ENCODE peak calls at places on chromosomes 2 and 18, in five cellular contexts. Z is tibial nerve, K is Peyer's patch, B is H1, L is breast epithelium. Y is an unnamed sample. For H3K4me1 and H3K27me3, the result is how much of the 10 kb centered on the place peaks cover.

GRCh38 chr2:102304711-102305591 is 6.4 kb upstream of the IL1RL1 start:
- DNase-seq in Z (no peak), K (no peak), B (no peak), L (no peak), Y (no peak)

GRCh38 chr2:226742346-226742745 is 57.3 kb downstream of the IRS1 start:
- DNase-seq in Z (peak), K (no peak), B (no peak), L (no peak), Y (peak)

GRCh38 chr18:3012306-3012919 is 531 bp downstream of the LPIN2 start:
- DNase-seq in Z (peak), K (peak), B (no peak), L (peak), Y (peak)

GRCh38 chr2:6071536-6071935 is 379.4 kb downstream of the SOX11 start:
- DNase-seq in Z (no peak), K (no peak), B (no peak), L (no peak), Y (no peak)

GRCh38 chr18:12086249-12086648 is 7.4 kb upstream of the ANKRD62 start:
- DNase-seq in Z (no peak), K (no peak), B (no peak), L (no peak), Y (no peak)

GRCh38 chr18:54296017-54296416 is 26.7 kb downstream of the POLI start:
- DNase-seq in Z (no peak), K (no peak), B (no peak), L (no peak), Y (no peak)

GRCh38 chr2:73043978-73044832 is 27.3 kb downstream of the SFXN5 start:
- DNase-seq in Z (no peak), K (no peak), B (no peak), L (no peak), Y (no peak)

GRCh38 chr2:172427990-172428840 is 829 bp downstream of the ITGA6 start:
- DNase-seq in Z (peak), K (peak), B (no peak), L (no peak), Y (peak)

GRCh38 chr2:95284886-95285541 is 10.8 kb downstream of the PROM2 start:
- DNase-seq in Z (no peak), K (no peak), B (no peak), L (no peak), Y (no peak)

GRCh38 chr2:208183937-208184336 is 5.9 kb downstream of the C2orf80 start:
- DNase-seq in Z (no peak), K (no peak), B (no peak), L (no peak), Y (no peak)

GRCh38 chr2:232438951-232439757 is 16.8 kb upstream of the ALPI start:
- DNase-seq in Z (no peak), K (no peak), B (no peak), L (peak), Y (no peak)

GRCh38 chr2:119223521-119224390 is at the start of gene STEAP3:
- DNase-seq in Z (peak), K (peak), B (peak), L (no peak), Y (peak)

GRCh38 chr2:11368059-11368572 is 23.7 kb upstream of the ROCK2 start:
- DNase-seq in Z (no peak), K (no peak), B (no peak), L (no peak), Y (no peak)

GRCh38 chr2:239688840-239689239 is 288.0 kb upstream of the HDAC4 start:
- DNase-seq in Z (no peak), K (peak), B (no peak), L (no peak), Y (no peak)

GRCh38 chr2:144812288-144812687 is 292.4 kb upstream of the ZEB2 start:
- DNase-seq in Z (no peak), K (no peak), B (no peak), L (no peak), Y (no peak)

GRCh38 chr2:44964704-44965343 is 23.3 kb downstream of the SIX3 start:
- DNase-seq in Z (no peak), K (no peak), B (no peak), L (no peak), Y (no peak)

GRCh38 chr2:20526666-20527065 is 79.8 kb downstream of the RHOB start:
- DNase-seq in Z (no peak), K (no peak), B (no peak), L (no peak), Y (peak)

GRCh38 chr2:119255760-119256573 is 32.3 kb downstream of the STEAP3 start:
- DNase-seq in Z (no peak), K (no peak), B (no peak), L (no peak), Y (no peak)

GRCh38 chr2:152466925-152467676 is 132.1 kb downstream of the FMNL2 start:
- DNase-seq in Z (peak), K (peak), B (no peak), L (no peak), Y (peak)

GRCh38 chr18:32318581-32318980 is 128.7 kb downstream of the MEP1B start:
- DNase-seq in Z (no peak), K (no peak), B (no peak), L (no peak), Y (no peak)

GRCh38 chr2:55418512-55419235 is 982 bp downstream of the CCDC88A start:
- DNase-seq in Z (peak), K (peak), B (no peak), L (no peak), Y (no peak)

GRCh38 chr2:55420244-55420713 is 623 bp upstream of the CCDC88A start:
- DNase-seq in Z (no peak), K (no peak), B (no peak), L (no peak), Y (no peak)

GRCh38 chr2:55418072-55418471 is 1.6 kb downstream of the CCDC88A start:
- DNase-seq in Z (no peak), K (no peak), B (no peak), L (no peak), Y (no peak)

GRCh38 chr2:55419514-55420243 is at the start of gene CCDC88A:
- DNase-seq in Z (peak), K (peak), B (peak), L (peak), Y (peak)

GRCh38 chr2:55419236-55419513 is 481 bp downstream of the CCDC88A start:
- DNase-seq in Z (peak), K (no peak), B (no peak), L (no peak), Y (no peak)
- TF ChIP-seq POLR2A in Z (no peak), K (no peak), B (no peak), L (no peak), Y (no peak)

GRCh38 chr2:221524158-221524557 is 47.9 kb downstream of the EPHA4 start:
- DNase-seq in Z (no peak), K (no peak), B (no peak), L (no peak), Y (no peak)

GRCh38 chr2:221529177-221529942 is 42.7 kb downstream of the EPHA4 start:
- DNase-seq in Z (no peak), K (no peak), B (no peak), L (no peak), Y (no peak)

GRCh38 chr2:221529943-221530652 is 42.0 kb downstream of the EPHA4 start:
- DNase-seq in Z (no peak), K (no peak), B (no peak), L (no peak), Y (no peak)

GRCh38 chr2:221530653-221531037 is 41.5 kb downstream of the EPHA4 start:
- DNase-seq in Z (no peak), K (no peak), B (no peak), L (no peak), Y (no peak)

GRCh38 chr2:221527759-221528444 is 44.2 kb downstream of the EPHA4 start:
- DNase-seq in Z (no peak), K (no peak), B (no peak), L (no peak), Y (no peak)
- H3K4me1 ChIP-seq in Z (under half), K (under half), B (under half), L (under half), Y (under half)

GRCh38 chr2:222290691-222291484 is 7.9 kb downstream of the PAX3 start:
- DNase-seq in Z (no peak), K (no peak), B (peak), L (no peak), Y (no peak)

GRCh38 chr2:222293660-222294630 is 4.9 kb downstream of the PAX3 start:
- DNase-seq in Z (no peak), K (no peak), B (no peak), L (no peak), Y (no peak)

GRCh38 chr2:222292113-222292737 is 6.6 kb downstream of the PAX3 start:
- DNase-seq in Z (no peak), K (no peak), B (no peak), L (no peak), Y (no peak)

GRCh38 chr2:222291485-222291841 is 7.3 kb downstream of the PAX3 start:
- DNase-seq in Z (no peak), K (no peak), B (no peak), L (no peak), Y (no peak)

DNA sequence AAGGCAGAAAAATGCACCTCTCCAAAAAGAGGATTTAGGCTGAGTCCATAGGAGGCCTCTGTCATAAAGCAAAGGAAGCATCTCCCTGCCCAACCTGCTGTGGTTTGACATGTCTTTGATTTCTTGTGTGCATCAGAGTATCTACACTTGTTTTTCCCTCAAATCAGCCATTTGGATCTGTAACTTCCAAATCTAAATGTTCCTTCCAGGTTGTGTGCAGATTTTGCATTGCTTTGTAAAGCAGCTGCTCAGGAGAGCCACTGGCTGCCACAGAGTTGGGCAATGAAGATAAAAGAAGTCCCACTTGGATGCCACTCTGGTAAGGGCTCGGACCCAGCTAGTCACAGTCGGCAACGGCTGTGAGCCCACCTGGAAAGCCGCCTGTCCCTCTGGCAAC is 6.1 kb downstream of the PAX3 start:
- DNase-seq in Z (no peak), K (no peak), B (no peak), L (no peak), Y (no peak)
- H3K27me3 ChIP-seq in Z (under half), K (half or more), B (half or more), L (under half), Y (half or more)

GRCh38 chr2:56448403-56448998 is 264.7 kb downstream of the CCDC85A start:
- DNase-seq in Z (no peak), K (no peak), B (no peak), L (no peak), Y (no peak)
- TF ChIP-seq POLR2A in Z (no peak), K (no peak), B (no peak), L (no peak), Y (no peak)

DNA sequence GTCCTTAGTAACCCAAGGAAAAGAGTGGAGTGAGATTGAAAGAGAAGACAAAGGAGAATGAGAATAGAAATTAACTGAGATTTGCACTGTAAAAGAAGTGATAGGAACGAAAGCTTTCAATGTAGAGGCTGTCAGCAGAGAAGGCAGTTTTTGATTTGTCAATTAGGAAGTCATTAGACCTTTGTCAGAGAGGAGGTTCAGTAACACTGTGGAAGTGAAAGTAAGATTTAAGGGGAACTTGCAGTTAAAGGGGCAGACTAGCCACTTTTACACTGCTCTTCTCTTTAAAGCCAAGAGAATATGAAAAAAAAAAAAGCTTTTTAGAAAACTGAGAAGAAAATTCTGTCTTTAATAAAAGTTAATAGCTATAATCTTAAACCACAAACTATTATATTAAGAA is 11.5 kb upstream of the KYNU start:
- DNase-seq in Z (no peak), K (no peak), B (no peak), L (no peak), Y (no peak)
- H3K4me1 ChIP-seq in Z (under half), K (under half), B (under half), L (under half), Y (under half)

GRCh38 chr2:175684466-175684865 is 317.6 kb downstream of the LNPK start:
- DNase-seq in Z (no peak), K (no peak), B (peak), L (no peak), Y (no peak)
- H3K27me3 ChIP-seq in Z (under half), K (under half), B (under half), L (under half), Y (under half)

GRCh38 chr2:12715878-12716249 is 872 bp upstream of the TRIB2 start:
- DNase-seq in Z (no peak), K (peak), B (no peak), L (peak), Y (peak)

GRCh38 chr2:12716250-12717190 is at the start of gene TRIB2:
- DNase-seq in Z (peak), K (peak), B (no peak), L (peak), Y (peak)

GRCh38 chr2:12717988-12718661 is 1.4 kb downstream of the TRIB2 start:
- DNase-seq in Z (no peak), K (peak), B (no peak), L (no peak), Y (peak)

GRCh38 chr2:12718662-12719399 is 2.1 kb downstream of the TRIB2 start:
- DNase-seq in Z (no peak), K (no peak), B (no peak), L (no peak), Y (no peak)

DNA sequence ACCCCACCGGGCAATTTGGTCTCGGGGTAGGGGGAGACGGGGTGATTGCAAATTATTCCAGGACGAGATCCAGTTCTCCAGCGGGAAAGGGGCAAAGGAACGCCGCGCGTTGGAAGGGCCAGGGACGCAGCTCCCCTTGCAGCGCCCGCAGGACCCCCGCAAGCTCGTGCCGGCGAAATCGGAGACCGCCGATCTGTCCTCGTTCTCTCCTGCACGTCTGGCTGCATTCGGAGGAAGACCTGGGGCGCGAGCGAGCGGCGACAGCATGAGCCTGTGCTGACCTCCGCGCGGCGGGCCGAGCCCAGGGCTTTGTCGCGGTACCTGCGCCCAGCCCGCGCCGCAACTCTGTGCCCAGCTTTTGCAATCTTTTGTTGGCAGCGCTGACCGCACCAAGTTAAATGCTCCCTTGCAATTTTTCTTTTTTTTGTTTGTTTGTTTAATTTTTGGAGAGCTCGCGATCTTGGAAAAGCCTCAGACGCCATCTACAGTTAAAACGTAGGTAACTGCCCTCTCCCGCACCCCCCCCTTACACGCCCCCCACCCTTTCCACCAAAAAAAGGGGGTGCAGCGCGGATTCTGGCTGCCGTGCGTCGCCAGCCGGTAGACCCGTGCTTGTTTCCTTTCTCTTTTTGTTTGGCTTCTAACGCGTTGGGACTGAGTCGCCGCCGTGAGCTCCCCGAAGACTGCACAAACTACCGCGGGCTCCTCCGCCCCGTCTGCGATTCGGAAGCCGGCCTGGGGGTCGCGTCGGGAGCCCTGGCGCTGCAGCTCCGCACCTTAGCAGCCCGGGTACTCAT is 653 bp downstream of the TRIB2 start:
- DNase-seq in Z (no peak), K (peak), B (no peak), L (no peak), Y (peak)
- TF ChIP-seq POLR2A in Z (peak), K (no peak), B (peak), L (no peak), Y (no peak)

Y was measured in uterus.